ENCODE peak calls at places on chromosome 10, in seven cellular contexts. One of them, this sample, is unnamed.

GRCh38 chr10:43384252-43385221 is 13.1 kb downstream of the FXYD4 start:
- DNase-seq in GM23338: no peak
- DNase-seq in RPMI8226: no peak
- DNase-seq in globus pallidus: no peak
- DNase-seq in stomach: no peak
- DNase-seq in stimulated activated CD4-positive, alpha-beta T cell treated with anti-CD3 and anti-CD28 coated beads, Interleukin-12 subunit alpha, Interleukin-12 subunit beta, amount 100 ng/mL, for 4 hours: no peak
- DNase-seq in choroid plexus epithelial cell: no peak
- DNase-seq in this sample: no peak

GRCh38 chr10:17387861-17388503 is 66.4 kb downstream of the ST8SIA6 start:
- DNase-seq in GM23338: peak
- DNase-seq in globus pallidus: no peak
- DNase-seq in stomach: no peak
- DNase-seq in stimulated activated CD4-positive, alpha-beta T cell treated with anti-CD3 and anti-CD28 coated beads, Interleukin-12 subunit alpha, Interleukin-12 subunit beta, amount 100 ng/mL, for 4 hours: no peak
- DNase-seq in RPMI8226: no peak
- DNase-seq in choroid plexus epithelial cell: peak
- DNase-seq in this sample: no peak

GRCh38 chr10:119337796-119338432 is 130.5 kb downstream of the GRK5 start:
- DNase-seq in choroid plexus epithelial cell: peak
- DNase-seq in RPMI8226: no peak
- DNase-seq in stomach: no peak
- DNase-seq in GM23338: no peak
- DNase-seq in globus pallidus: no peak
- DNase-seq in stimulated activated CD4-positive, alpha-beta T cell treated with anti-CD3 and anti-CD28 coated beads, Interleukin-12 subunit alpha, Interleukin-12 subunit beta, amount 100 ng/mL, for 4 hours: no peak
- DNase-seq in this sample: no peak

GRCh38 chr10:50431118-50431517 is 179.8 kb upstream of the ASAH2 start:
- DNase-seq in globus pallidus: peak
- DNase-seq in RPMI8226: no peak
- DNase-seq in choroid plexus epithelial cell: peak
- DNase-seq in stimulated activated CD4-positive, alpha-beta T cell treated with anti-CD3 and anti-CD28 coated beads, Interleukin-12 subunit alpha, Interleukin-12 subunit beta, amount 100 ng/mL, for 4 hours: no peak
- DNase-seq in stomach: no peak
- DNase-seq in GM23338: no peak
- DNase-seq in this sample: no peak

GRCh38 chr10:26440091-26440445 is 1.9 kb downstream of the APBB1IP start:
- DNase-seq in choroid plexus epithelial cell: no peak
- DNase-seq in GM23338: no peak
- DNase-seq in stomach: no peak
- DNase-seq in stimulated activated CD4-positive, alpha-beta T cell treated with anti-CD3 and anti-CD28 coated beads, Interleukin-12 subunit alpha, Interleukin-12 subunit beta, amount 100 ng/mL, for 4 hours: no peak
- DNase-seq in globus pallidus: no peak
- DNase-seq in RPMI8226: no peak
- DNase-seq in this sample: no peak

GRCh38 chr10:75407296-75407715 is 5.7 kb upstream of the ZNF503 start:
- DNase-seq in stomach: peak
- DNase-seq in RPMI8226: no peak
- DNase-seq in stimulated activated CD4-positive, alpha-beta T cell treated with anti-CD3 and anti-CD28 coated beads, Interleukin-12 subunit alpha, Interleukin-12 subunit beta, amount 100 ng/mL, for 4 hours: no peak
- DNase-seq in globus pallidus: no peak
- DNase-seq in GM23338: peak
- DNase-seq in choroid plexus epithelial cell: no peak
- DNase-seq in this sample: peak

GRCh38 chr10:51063659-51064535 is 10.4 kb upstream of the PRKG1 start:
- DNase-seq in stomach: no peak
- DNase-seq in globus pallidus: peak
- DNase-seq in RPMI8226: peak
- DNase-seq in GM23338: peak
- DNase-seq in stimulated activated CD4-positive, alpha-beta T cell treated with anti-CD3 and anti-CD28 coated beads, Interleukin-12 subunit alpha, Interleukin-12 subunit beta, amount 100 ng/mL, for 4 hours: no peak
- DNase-seq in choroid plexus epithelial cell: peak
- DNase-seq in this sample: no peak

GRCh38 chr10:60769406-60769805 is 8.9 kb upstream of the CDK1 start:
- DNase-seq in stimulated activated CD4-positive, alpha-beta T cell treated with anti-CD3 and anti-CD28 coated beads, Interleukin-12 subunit alpha, Interleukin-12 subunit beta, amount 100 ng/mL, for 4 hours: no peak
- DNase-seq in globus pallidus: no peak
- DNase-seq in choroid plexus epithelial cell: no peak
- DNase-seq in GM23338: no peak
- DNase-seq in stomach: no peak
- DNase-seq in RPMI8226: no peak
- DNase-seq in this sample: no peak

GRCh38 chr10:122085423-122085911 is 96.5 kb downstream of the TACC2 start:
- DNase-seq in choroid plexus epithelial cell: no peak
- DNase-seq in stomach: no peak
- DNase-seq in RPMI8226: no peak
- DNase-seq in GM23338: no peak
- DNase-seq in globus pallidus: no peak
- DNase-seq in stimulated activated CD4-positive, alpha-beta T cell treated with anti-CD3 and anti-CD28 coated beads, Interleukin-12 subunit alpha, Interleukin-12 subunit beta, amount 100 ng/mL, for 4 hours: no peak
- DNase-seq in this sample: no peak

GRCh38 chr10:86047588-86047987 is 319.0 kb downstream of the GRID1 start:
- DNase-seq in GM23338: no peak
- DNase-seq in stomach: no peak
- DNase-seq in globus pallidus: no peak
- DNase-seq in RPMI8226: no peak
- DNase-seq in choroid plexus epithelial cell: no peak
- DNase-seq in stimulated activated CD4-positive, alpha-beta T cell treated with anti-CD3 and anti-CD28 coated beads, Interleukin-12 subunit alpha, Interleukin-12 subunit beta, amount 100 ng/mL, for 4 hours: no peak
- DNase-seq in this sample: no peak

GRCh38 chr10:17663450-17663849 is 19.5 kb downstream of the STAM start:
- DNase-seq in RPMI8226: no peak
- DNase-seq in stimulated activated CD4-positive, alpha-beta T cell treated with anti-CD3 and anti-CD28 coated beads, Interleukin-12 subunit alpha, Interleukin-12 subunit beta, amount 100 ng/mL, for 4 hours: no peak
- DNase-seq in GM23338: no peak
- DNase-seq in choroid plexus epithelial cell: no peak
- DNase-seq in globus pallidus: no peak
- DNase-seq in stomach: no peak
- DNase-seq in this sample: no peak

GRCh38 chr10:132570771-132571564 is 33.4 kb downstream of the INPP5A start:
- DNase-seq in globus pallidus: no peak
- DNase-seq in stomach: peak
- DNase-seq in stimulated activated CD4-positive, alpha-beta T cell treated with anti-CD3 and anti-CD28 coated beads, Interleukin-12 subunit alpha, Interleukin-12 subunit beta, amount 100 ng/mL, for 4 hours: no peak
- DNase-seq in GM23338: no peak
- DNase-seq in choroid plexus epithelial cell: no peak
- DNase-seq in RPMI8226: peak
- DNase-seq in this sample: peak

GRCh38 chr10:131961777-131962450 is 19.8 kb downstream of the BNIP3 start:
- DNase-seq in GM23338: no peak
- DNase-seq in choroid plexus epithelial cell: no peak
- DNase-seq in RPMI8226: no peak
- DNase-seq in globus pallidus: peak
- DNase-seq in stomach: no peak
- DNase-seq in stimulated activated CD4-positive, alpha-beta T cell treated with anti-CD3 and anti-CD28 coated beads, Interleukin-12 subunit alpha, Interleukin-12 subunit beta, amount 100 ng/mL, for 4 hours: no peak
- DNase-seq in this sample: no peak

GRCh38 chr10:114801411-114801813 is 20.2 kb upstream of the FHIP2A start:
- DNase-seq in globus pallidus: no peak
- DNase-seq in stimulated activated CD4-positive, alpha-beta T cell treated with anti-CD3 and anti-CD28 coated beads, Interleukin-12 subunit alpha, Interleukin-12 subunit beta, amount 100 ng/mL, for 4 hours: no peak
- DNase-seq in choroid plexus epithelial cell: no peak
- DNase-seq in GM23338: no peak
- DNase-seq in RPMI8226: peak
- DNase-seq in stomach: no peak
- DNase-seq in this sample: no peak

GRCh38 chr10:51425431-51425830 is 274.0 kb downstream of the CSTF2T start:
- DNase-seq in RPMI8226: no peak
- DNase-seq in choroid plexus epithelial cell: peak
- DNase-seq in GM23338: no peak
- DNase-seq in stimulated activated CD4-positive, alpha-beta T cell treated with anti-CD3 and anti-CD28 coated beads, Interleukin-12 subunit alpha, Interleukin-12 subunit beta, amount 100 ng/mL, for 4 hours: no peak
- DNase-seq in globus pallidus: no peak
- DNase-seq in stomach: no peak
- DNase-seq in this sample: no peak

GRCh38 chr10:70816220-70816894 is 609 bp downstream of the SGPL1 start:
- DNase-seq in globus pallidus: peak
- DNase-seq in stimulated activated CD4-positive, alpha-beta T cell treated with anti-CD3 and anti-CD28 coated beads, Interleukin-12 subunit alpha, Interleukin-12 subunit beta, amount 100 ng/mL, for 4 hours: peak
- DNase-seq in choroid plexus epithelial cell: peak
- DNase-seq in RPMI8226: peak
- DNase-seq in stomach: peak
- DNase-seq in GM23338: peak
- DNase-seq in this sample: peak

GRCh38 chr10:75662715-75663114 is 231.3 kb downstream of the LRMDA start:
- DNase-seq in GM23338: no peak
- DNase-seq in RPMI8226: no peak
- DNase-seq in globus pallidus: peak
- DNase-seq in stomach: no peak
- DNase-seq in choroid plexus epithelial cell: peak
- DNase-seq in stimulated activated CD4-positive, alpha-beta T cell treated with anti-CD3 and anti-CD28 coated beads, Interleukin-12 subunit alpha, Interleukin-12 subunit beta, amount 100 ng/mL, for 4 hours: no peak
- DNase-seq in this sample: no peak

GRCh38 chr10:127415901-127416630 is 133.0 kb upstream of the NPS start:
- DNase-seq in GM23338: no peak
- DNase-seq in stomach: no peak
- DNase-seq in globus pallidus: no peak
- DNase-seq in RPMI8226: no peak
- DNase-seq in stimulated activated CD4-positive, alpha-beta T cell treated with anti-CD3 and anti-CD28 coated beads, Interleukin-12 subunit alpha, Interleukin-12 subunit beta, amount 100 ng/mL, for 4 hours: no peak
- DNase-seq in choroid plexus epithelial cell: no peak
- DNase-seq in this sample: no peak

GRCh38 chr10:19412531-19412930 is 363.9 kb downstream of the MALRD1 start:
- DNase-seq in choroid plexus epithelial cell: peak
- DNase-seq in stimulated activated CD4-positive, alpha-beta T cell treated with anti-CD3 and anti-CD28 coated beads, Interleukin-12 subunit alpha, Interleukin-12 subunit beta, amount 100 ng/mL, for 4 hours: no peak
- DNase-seq in GM23338: peak
- DNase-seq in globus pallidus: peak
- DNase-seq in stomach: no peak
- DNase-seq in RPMI8226: no peak
- DNase-seq in this sample: no peak